ENCODE peak calls at places on chromosome 5, in four cellular contexts. J is heart right ventricle; I is stimulated activated CD4-positive, alpha-beta T cell treated with anti-CD3 and anti-CD28 coated beads, Interleukin-15, amount 100 ng/mL, for 1 hour; C is IMR-90. K is an unnamed sample.

GRCh38 chr5:148696438-148697036 is 42.2 kb upstream of the HTR4 start:
- DNase-seq in J (no peak), I (no peak), C (no peak), K (no peak)

GRCh38 chr5:535781-536698 is 11.8 kb upstream of the SLC9A3 start:
- DNase-seq in J (peak), I (no peak), C (no peak), K (peak)

GRCh38 chr5:172454355-172455086 is at the start of gene SH3PXD2B:
- DNase-seq in J (peak), I (no peak), C (no peak), K (peak)

GRCh38 chr5:174732040-174733020 is 7.9 kb downstream of the MSX2 start:
- DNase-seq in J (no peak), I (no peak), C (no peak), K (no peak)

GRCh38 chr5:82168294-82168693 is 109.9 kb downstream of the RPS23 start:
- DNase-seq in J (no peak), I (no peak), C (peak), K (no peak)

GRCh38 chr5:55633574-55634203 is 78.4 kb downstream of the SLC38A9 start:
- DNase-seq in J (peak), I (no peak), C (peak), K (no peak)

GRCh38 chr5:62306494-62307363 is 723 bp downstream of the KIF2A start:
- DNase-seq in J (peak), I (peak), C (peak), K (peak)

GRCh38 chr5:581266-581665 is 30.9 kb upstream of the CEP72 start:
- DNase-seq in J (no peak), I (no peak), C (no peak), K (no peak)

GRCh38 chr5:56415356-56415765 is 182.2 kb upstream of the ANKRD55 start:
- DNase-seq in J (no peak), I (no peak), C (peak), K (peak)

K was measured in sciatic nerve.